ENCODE peak calls at places on chromosomes 7 and 10, in eight cellular contexts. P is hepatocyte, B is heart left ventricle, T is WERI-Rb-1, V is adipocyte, M is HL-60, L is body of pancreas, X is choroid plexus epithelial cell. I is an unnamed sample.

GRCh38 chr10:102555781-102556328 is 52.1 kb downstream of the SUFU start:
- DNase-seq in M (peak), P (peak), V (peak), T (no peak), L (no peak), X (peak), B (no peak), I (peak)

GRCh38 chr7:42234736-42235135 is 2.3 kb downstream of the GLI3 start:
- DNase-seq in T (no peak), V (no peak), X (no peak), P (no peak), L (no peak), M (no peak), B (no peak), I (no peak)

GRCh38 chr10:121662945-121663917 is 65.0 kb upstream of the FGFR2 start:
- DNase-seq in V (no peak), B (peak), T (peak), L (no peak), X (no peak), M (no peak), P (no peak), I (no peak)

GRCh38 chr10:77836299-77836820 is 90.2 kb downstream of the DLG5 start:
- DNase-seq in L (no peak), X (peak), M (peak), V (no peak), T (no peak), P (no peak), B (no peak), I (no peak)

GRCh38 chr7:155361363-155361680 is 63.6 kb downstream of the INSIG1 start:
- DNase-seq in X (no peak), T (no peak), L (no peak), V (no peak), P (no peak), M (no peak), B (no peak), I (no peak)

GRCh38 chr7:157540020-157540419 is 203.2 kb downstream of the DNAJB6 start:
- DNase-seq in P (no peak), X (no peak), T (no peak), V (no peak), M (no peak), B (no peak), L (no peak), I (no peak)

GRCh38 chr7:130912086-130912909 is 178.3 kb upstream of the KLF14 start:
- DNase-seq in V (peak), T (no peak), X (peak), B (no peak), L (no peak), M (no peak), P (no peak), I (peak)

GRCh38 chr7:92634924-92635519 is 44.8 kb upstream of the FAM133B start:
- DNase-seq in B (no peak), M (peak), L (no peak), T (peak), P (peak), X (peak), V (peak), I (peak)

GRCh38 chr7:76262683-76263402 is 39.6 kb upstream of the HSPB1 start:
- DNase-seq in M (peak), V (peak), T (peak), L (peak), X (peak), P (peak), B (no peak), I (peak)

GRCh38 chr7:102117743-102118142 is 168.9 kb upstream of the SH2B2 start:
- DNase-seq in M (no peak), X (peak), L (no peak), B (no peak), T (no peak), V (peak), P (no peak), I (peak)

GRCh38 chr10:104309980-104310978 is 28.0 kb downstream of the ITPRIP start:
- DNase-seq in P (no peak), X (peak), M (no peak), T (no peak), V (peak), L (no peak), B (peak), I (peak)

GRCh38 chr7:32673275-32673983 is 178.1 kb downstream of the AVL9 start:
- DNase-seq in M (no peak), L (no peak), T (no peak), B (no peak), V (no peak), P (no peak), X (no peak), I (no peak)

GRCh38 chr10:86340176-86340990 is 26.2 kb downstream of the GRID1 start:
- DNase-seq in V (no peak), M (no peak), L (no peak), T (no peak), B (no peak), P (no peak), X (no peak), I (no peak)

GRCh38 chr7:4861673-4862072 is at the start of gene PAPOLB:
- DNase-seq in V (no peak), T (no peak), L (no peak), B (peak), P (no peak), M (no peak), X (no peak), I (no peak)

GRCh38 chr10:27439101-27439500 is 65.0 kb upstream of the RAB18 start:
- DNase-seq in V (no peak), T (no peak), M (no peak), B (no peak), P (no peak), L (no peak), X (no peak), I (no peak)

GRCh38 chr10:131697461-131698128 is 203.2 kb upstream of the PPP2R2D start:
- DNase-seq in P (no peak), X (no peak), T (no peak), L (peak), V (no peak), M (no peak), B (no peak), I (no peak)

GRCh38 chr10:28668363-28669226 is 8.7 kb upstream of the BAMBI start:
- DNase-seq in V (peak), M (no peak), L (peak), X (peak), B (peak), T (peak), P (peak), I (no peak)

GRCh38 chr10:102420443-102420809 is 210 bp upstream of the FBXL15 start:
- DNase-seq in L (peak), V (no peak), T (no peak), X (no peak), B (no peak), P (peak), M (no peak), I (no peak)

GRCh38 chr7:133199831-133200230 is 53.0 kb upstream of the EXOC4 start:
- DNase-seq in V (no peak), P (no peak), B (no peak), L (no peak), M (no peak), X (no peak), T (no peak), I (no peak)

GRCh38 chr10:132363921-132364593 is 32.1 kb downstream of the LRRC27 start:
- DNase-seq in L (no peak), P (peak), X (peak), T (no peak), B (no peak), V (peak), M (no peak), I (peak)

GRCh38 chr10:70714961-70715360 is 42.7 kb downstream of the ADAMTS14 start:
- DNase-seq in T (no peak), V (no peak), B (no peak), X (no peak), M (no peak), L (no peak), P (no peak), I (no peak)

GRCh38 chr10:15715619-15716227 is 4.0 kb downstream of the ITGA8 start:
- DNase-seq in P (peak), V (peak), M (no peak), B (no peak), X (peak), T (peak), L (no peak), I (peak)

GRCh38 chr10:63622097-63622496 is 100.9 kb downstream of the REEP3 start:
- DNase-seq in L (no peak), V (no peak), M (no peak), P (no peak), X (no peak), B (no peak), T (no peak), I (no peak)

GRCh38 chr7:6725003-6725402 is 18.3 kb upstream of the ZNF12 start:
- DNase-seq in P (no peak), X (no peak), L (no peak), M (peak), T (no peak), V (no peak), B (no peak), I (no peak)

GRCh38 chr7:158548726-158549125 is 38.9 kb downstream of the PTPRN2 start:
- DNase-seq in M (no peak), V (no peak), B (no peak), P (no peak), L (no peak), T (no peak), X (no peak), I (no peak)

GRCh38 chr10:58998924-58999713 is 177.3 kb upstream of the PHYHIPL start:
- DNase-seq in B (no peak), L (peak), X (peak), P (no peak), V (peak), M (no peak), T (no peak), I (peak)

DNA sequence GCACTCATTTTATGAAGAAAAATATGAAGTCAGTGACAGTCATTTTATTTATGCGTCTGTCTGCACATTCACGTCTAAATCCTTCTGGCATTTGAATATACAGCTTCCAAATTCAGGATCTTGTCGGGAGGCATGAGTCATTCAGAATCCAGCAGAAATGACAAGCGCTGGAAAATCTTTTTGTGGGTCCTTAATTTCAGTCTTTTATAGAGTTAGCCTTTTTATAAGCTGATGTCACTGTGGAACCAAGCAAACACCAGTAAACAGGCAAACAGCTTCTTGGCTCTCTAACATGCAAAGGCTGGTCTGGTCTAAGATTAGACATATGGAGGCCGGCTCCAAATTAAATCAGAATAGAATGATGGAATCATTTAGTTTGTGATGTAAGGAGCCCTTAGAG is 388.2 kb upstream of the TEX47 start:
- DNase-seq in V (no peak), L (no peak), M (no peak), T (no peak), P (no peak), B (no peak), X (no peak), I (no peak)
- H3K4me3 ChIP-seq in V (no peak), L (no peak), M (no peak), T (no peak), P (no peak), B (no peak), X (no peak), I (no peak)

GRCh38 chr7:151348970-151349369 is 7.4 kb downstream of the NUB1 start:
- DNase-seq in X (no peak), B (no peak), V (no peak), L (no peak), T (no peak), P (no peak), M (no peak), I (no peak)
- H3K4me3 ChIP-seq in X (no peak), B (no peak), V (no peak), L (no peak), T (no peak), P (no peak), M (no peak), I (no peak)

GRCh38 chr7:140232959-140233649 is 56.3 kb upstream of the KDM7A start:
- DNase-seq in M (no peak), B (no peak), X (no peak), L (no peak), P (no peak), T (no peak), V (no peak), I (no peak)

GRCh38 chr7:140230517-140230861 is 53.7 kb upstream of the KDM7A start:
- DNase-seq in B (peak), V (peak), M (no peak), X (no peak), P (peak), L (no peak), T (no peak), I (no peak)

GRCh38 chr7:140229591-140230516 is 53.1 kb upstream of the KDM7A start:
- DNase-seq in T (no peak), P (no peak), B (peak), L (no peak), M (no peak), V (peak), X (no peak), I (no peak)

GRCh38 chr7:140230862-140231778 is 54.3 kb upstream of the KDM7A start:
- DNase-seq in P (peak), X (peak), M (no peak), B (no peak), L (peak), T (peak), V (peak), I (peak)

DNA sequence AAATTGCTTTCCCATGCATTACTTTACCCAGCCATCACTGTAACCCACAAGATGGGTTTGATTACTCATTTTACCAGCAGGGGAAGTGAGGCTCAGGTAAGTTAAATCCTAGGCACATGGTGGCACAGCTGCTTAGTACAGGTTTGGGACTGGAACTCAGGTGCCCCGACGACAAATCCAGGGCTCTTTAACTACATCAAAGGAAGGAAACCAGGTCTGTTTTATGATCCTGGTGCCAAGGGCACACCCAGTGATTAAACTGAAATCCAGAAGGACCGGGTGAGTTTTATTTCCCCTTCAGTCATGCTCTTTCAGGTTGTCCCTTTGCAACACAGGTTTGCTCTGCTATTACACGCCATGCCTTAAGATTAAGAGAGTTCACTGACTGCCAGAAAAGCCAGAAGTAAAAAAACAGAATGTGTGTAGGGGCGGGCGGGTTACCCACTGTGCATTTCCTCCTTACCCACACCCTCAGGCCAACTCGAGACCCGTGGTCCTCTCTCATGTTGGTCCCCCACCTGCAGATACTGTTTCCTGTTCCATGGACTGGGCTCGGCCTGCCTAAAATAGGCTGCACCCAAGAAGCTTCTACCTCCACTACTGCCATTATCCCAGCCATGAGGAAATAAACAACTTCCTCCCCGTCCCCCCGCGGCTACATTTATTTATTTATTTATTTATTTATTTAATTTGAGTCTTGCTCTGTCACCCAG is 55.2 kb upstream of the KDM7A start:
- DNase-seq in T (no peak), B (no peak), L (no peak), P (no peak), M (no peak), X (no peak), V (no peak), I (no peak)
- H3K4me3 ChIP-seq in T (peak), B (peak), L (no peak), P (peak), M (no peak), X (no peak), V (no peak), I (no peak)

DNA sequence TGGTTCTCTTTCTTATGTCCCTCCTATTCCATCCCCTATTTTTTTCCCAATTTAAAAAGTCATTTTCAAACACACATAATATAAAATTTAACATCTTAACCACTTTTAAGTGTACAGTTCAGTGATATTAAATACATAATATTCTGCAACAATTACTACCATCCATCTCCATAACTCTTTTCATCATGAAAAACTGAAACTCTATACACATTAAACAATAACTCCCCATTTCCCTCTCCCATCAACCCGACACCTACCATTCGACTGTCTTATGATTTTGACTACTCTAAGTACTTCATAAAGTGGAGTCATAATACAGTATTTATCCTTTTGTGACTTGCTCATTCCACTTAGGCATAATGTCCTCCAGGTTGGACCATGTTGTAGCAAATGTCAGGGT is 2.6 kb downstream of the KIF11 start:
- DNase-seq in M (no peak), V (no peak), B (no peak), X (no peak), L (no peak), T (no peak), P (no peak), I (no peak)
- H3K4me3 ChIP-seq in M (no peak), V (no peak), B (no peak), X (no peak), L (no peak), T (no peak), P (no peak), I (no peak)

DNA sequence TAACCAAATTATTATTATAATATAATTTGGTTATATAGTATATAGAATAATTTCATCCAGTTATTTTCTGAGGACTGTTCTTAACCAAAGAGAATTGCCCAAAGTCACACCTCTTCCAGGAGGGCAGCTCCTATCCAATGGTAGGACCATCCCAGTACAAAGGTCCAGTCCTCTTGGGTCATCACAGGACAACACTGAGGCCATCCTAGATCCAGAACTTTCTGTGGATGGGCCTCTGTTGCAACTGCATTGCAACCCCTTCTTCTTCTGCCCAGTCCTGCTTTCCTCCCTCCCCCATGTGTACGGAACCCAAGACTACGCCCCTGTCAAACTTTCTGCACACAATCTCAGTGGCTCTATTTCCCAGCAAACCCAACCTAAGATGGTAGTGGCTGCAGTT is 5.4 kb upstream of the HABP2 start:
- DNase-seq in T (no peak), B (no peak), X (no peak), L (no peak), M (no peak), V (no peak), P (no peak), I (no peak)
- H3K4me3 ChIP-seq in T (no peak), B (no peak), X (no peak), L (no peak), M (no peak), V (no peak), P (no peak), I (no peak)

I was measured in astrocyte of the spinal cord.